ENCODE peak calls at places on chromosomes 5 and 9, in eight cellular contexts. D is uterus; Y is activated B cell treated with CpG ODN at 0.5 μM for 24 hours; U is brain microvascular endothelial cell; S is colonic mucosa; J is heart left ventricle; K is CD4-positive, alpha-beta T cell; Z is fibroblast of the aortic adventitia. C is an unnamed sample.

GRCh38 chr5:118397231-118397630 is 591.1 kb downstream of the DTWD2 start:
- DNase-seq in U (no peak), Y (no peak), J (no peak), K (no peak), Z (no peak), D (no peak), S (no peak), C (no peak)

GRCh38 chr9:71729816-71730526 is 38.3 kb downstream of the CEMIP2 start:
- DNase-seq in J (no peak), D (no peak), Y (no peak), U (no peak), S (no peak), Z (no peak), K (no peak), C (no peak)

GRCh38 chr9:133874061-133874638 is 118.0 kb downstream of the VAV2 start:
- DNase-seq in J (no peak), K (no peak), U (peak), D (no peak), S (no peak), Y (no peak), Z (peak), C (no peak)

GRCh38 chr9:12060811-12061210 is 632.4 kb upstream of the TYRP1 start:
- DNase-seq in Z (no peak), Y (no peak), K (no peak), D (no peak), S (no peak), J (no peak), U (no peak), C (no peak)

GRCh38 chr5:119076080-119076479 is 5.2 kb downstream of the DMXL1 start:
- DNase-seq in Z (no peak), Y (no peak), K (no peak), S (no peak), D (no peak), J (no peak), U (no peak), C (no peak)

GRCh38 chr5:133653602-133653995 is 41.3 kb upstream of the FSTL4 start:
- DNase-seq in Z (no peak), D (no peak), Y (no peak), J (no peak), K (no peak), U (no peak), S (no peak), C (no peak)

GRCh38 chr9:136451221-136451877 is 11.7 kb upstream of the INPP5E start:
- DNase-seq in S (no peak), Y (no peak), J (no peak), K (no peak), D (no peak), Z (no peak), U (no peak), C (no peak)

GRCh38 chr9:91334053-91334452 is 27.7 kb downstream of the AUH start:
- DNase-seq in K (no peak), Y (no peak), J (no peak), S (no peak), Z (no peak), D (no peak), U (peak), C (no peak)

GRCh38 chr5:31036407-31036806 is 157.1 kb upstream of the CDH6 start:
- DNase-seq in U (peak), K (no peak), J (no peak), S (no peak), D (no peak), Y (no peak), Z (peak), C (no peak)

GRCh38 chr5:148740966-148741742 is 85.3 kb upstream of the ADRB2 start:
- DNase-seq in U (peak), J (no peak), Y (no peak), D (no peak), Z (peak), S (peak), K (no peak), C (no peak)

GRCh38 chr9:85417674-85418073 is 324.1 kb downstream of the AGTPBP1 start:
- DNase-seq in Z (no peak), J (no peak), K (no peak), Y (no peak), U (no peak), S (no peak), D (no peak), C (no peak)

GRCh38 chr5:137091473-137091872 is 407.7 kb downstream of the SPOCK1 start:
- DNase-seq in U (no peak), Y (no peak), D (no peak), K (no peak), J (no peak), S (no peak), Z (no peak), C (no peak)

GRCh38 chr9:19976226-19976625 is 187.4 kb upstream of the SLC24A2 start:
- DNase-seq in J (no peak), K (no peak), D (no peak), Y (no peak), U (no peak), Z (no peak), S (no peak), C (no peak)

GRCh38 chr9:98380065-98380681 is 124.7 kb upstream of the TBC1D2 start:
- DNase-seq in D (no peak), S (no peak), K (no peak), U (peak), Y (no peak), J (peak), Z (peak), C (no peak)

GRCh38 chr9:26974927-26975326 is 18.7 kb downstream of the IFT74 start:
- DNase-seq in Z (no peak), K (no peak), D (no peak), S (no peak), U (no peak), Y (no peak), J (no peak), C (no peak)

GRCh38 chr9:22643541-22643940 is 196.9 kb downstream of the DMRTA1 start:
- DNase-seq in Z (peak), U (no peak), J (no peak), D (no peak), K (no peak), Y (no peak), S (no peak), C (no peak)

GRCh38 chr5:115459844-115460243 is 84.7 kb downstream of the FEM1C start:
- DNase-seq in Y (no peak), K (no peak), U (no peak), Z (peak), S (no peak), J (peak), D (no peak), C (no peak)

GRCh38 chr5:150339165-150339564 is 18.3 kb upstream of the TCOF1 start:
- DNase-seq in K (no peak), D (no peak), J (no peak), Z (no peak), S (no peak), U (no peak), Y (no peak), C (no peak)

GRCh38 chr5:5335115-5335514 is 87.4 kb upstream of the ICE1 start:
- DNase-seq in J (no peak), Y (no peak), Z (peak), U (peak), S (no peak), K (no peak), D (no peak), C (no peak)

GRCh38 chr9:28212979-28213378 is 639.7 kb upstream of the C9orf72 start:
- DNase-seq in D (no peak), U (peak), J (no peak), S (no peak), Y (no peak), Z (peak), K (no peak), C (no peak)

GRCh38 chr9:137817236-137818200 is 60.1 kb upstream of the CACNA1B start:
- DNase-seq in S (no peak), Y (no peak), D (no peak), U (no peak), K (no peak), J (no peak), Z (no peak), C (peak)

GRCh38 chr5:160619381-160619780 is 197.7 kb downstream of the PTTG1 start:
- DNase-seq in D (no peak), J (no peak), Z (no peak), Y (no peak), K (no peak), U (no peak), S (no peak), C (no peak)

GRCh38 chr9:133708123-133708769 is 29.9 kb downstream of the SARDH start:
- DNase-seq in D (no peak), S (no peak), Z (no peak), U (no peak), J (peak), K (no peak), Y (peak), C (peak)

GRCh38 chr5:151937851-151938250 is 13.2 kb upstream of the GLRA1 start:
- DNase-seq in K (no peak), U (no peak), Z (no peak), S (no peak), Y (no peak), J (no peak), D (no peak), C (no peak)

GRCh38 chr9:35905912-35906679 is at the start of gene HRCT1:
- DNase-seq in J (peak), Z (peak), D (peak), S (peak), K (no peak), U (peak), Y (no peak), C (peak)

DNA sequence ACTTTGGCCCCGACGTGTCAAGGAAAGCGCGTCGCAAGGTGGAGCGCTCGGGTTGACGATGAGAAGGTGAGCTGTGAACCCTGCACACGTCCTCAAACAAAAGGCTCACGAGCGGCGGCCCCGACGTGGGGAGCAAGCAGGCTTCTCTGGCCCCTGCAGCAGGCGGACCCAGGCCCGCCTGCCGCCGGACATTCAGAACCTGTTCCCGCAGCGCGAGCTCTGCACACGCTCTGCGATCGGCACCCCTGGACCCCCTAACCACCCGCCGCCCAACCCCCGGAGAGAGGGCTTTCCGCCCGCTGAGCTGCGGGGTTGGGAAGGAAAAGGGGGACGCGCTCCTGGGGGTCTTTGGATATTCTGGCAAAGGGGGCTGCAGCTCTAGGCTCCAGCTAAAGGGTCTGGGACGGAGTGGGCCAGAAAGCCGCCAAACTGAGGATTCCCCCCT is 1.2 kb downstream of the FBN2 start:
- DNase-seq in U (no peak), Y (no peak), J (no peak), Z (no peak), D (no peak), S (no peak), K (no peak), C (peak)
- TF ChIP-seq CTCF in U (peak), Y (no peak), J (no peak), Z (no peak), D (no peak), S (no peak), K (no peak), C (peak)

DNA sequence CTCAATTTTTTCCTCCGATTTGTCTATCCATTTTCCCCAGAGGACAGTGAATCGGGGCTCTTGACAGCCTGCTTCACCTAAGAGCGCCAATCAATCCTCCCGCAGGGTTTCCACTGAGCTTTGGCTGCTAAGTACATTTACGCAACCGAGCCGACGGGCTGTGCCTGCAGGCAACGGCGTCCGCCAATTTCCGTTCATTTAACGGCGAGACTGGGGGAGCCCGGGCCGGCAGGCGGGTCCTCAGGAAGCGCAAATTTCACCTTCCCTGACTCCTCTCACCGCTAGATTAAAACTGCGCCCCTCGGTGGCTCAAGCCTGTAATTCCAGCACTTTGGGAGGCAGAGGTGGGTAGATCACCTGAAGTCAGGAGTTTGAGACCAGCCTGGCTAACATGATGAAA is 2.7 kb upstream of the NXNL2 start:
- DNase-seq in K (no peak), J (no peak), U (peak), D (peak), Z (peak), Y (no peak), S (no peak), C (no peak)
- TF ChIP-seq CTCF in K (no peak), J (peak), U (peak), D (peak), Z (no peak), Y (no peak), S (no peak), C (peak)

DNA sequence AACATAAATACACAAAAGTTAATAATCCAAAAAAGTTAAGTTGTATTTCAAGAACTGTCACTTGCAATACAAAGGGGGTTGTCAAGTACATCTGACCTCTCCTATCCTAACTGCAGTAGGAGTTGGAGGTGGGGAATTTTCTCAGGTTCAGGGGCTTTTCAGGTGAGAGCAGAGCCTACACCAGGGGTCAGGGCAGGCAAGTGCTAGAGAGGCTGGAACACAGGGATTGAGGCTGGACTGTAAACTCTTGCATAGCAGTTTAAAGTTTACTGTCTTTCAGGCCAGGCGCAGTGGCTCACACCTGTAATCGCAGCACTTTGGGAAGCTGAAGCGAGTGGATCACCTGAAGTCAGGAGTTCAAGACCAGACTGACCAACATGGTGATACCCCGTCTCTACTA is 25.4 kb upstream of the RASGRF2 start:
- DNase-seq in U (no peak), S (no peak), D (no peak), Y (no peak), J (no peak), Z (no peak), K (no peak), C (no peak)
- TF ChIP-seq CTCF in U (no peak), S (no peak), D (no peak), Y (no peak), J (no peak), Z (no peak), K (no peak), C (no peak)

GRCh38 chr9:100379862-100380261 is 27.1 kb upstream of the TEX10 start:
- DNase-seq in Y (no peak), U (peak), J (no peak), D (no peak), S (no peak), K (no peak), Z (peak), C (no peak)
- TF ChIP-seq CTCF in Y (no peak), U (no peak), J (no peak), D (no peak), S (no peak), K (no peak), Z (no peak), C (no peak)

GRCh38 chr9:124120272-124120671 is 108.7 kb downstream of the LHX2 start:
- DNase-seq in K (no peak), D (no peak), S (no peak), Z (no peak), J (no peak), Y (no peak), U (no peak), C (no peak)

GRCh38 chr9:124121725-124122124 is 110.2 kb downstream of the LHX2 start:
- DNase-seq in Z (no peak), J (no peak), U (no peak), Y (no peak), K (no peak), S (no peak), D (no peak), C (no peak)

GRCh38 chr9:124122813-124123462 is 111.4 kb downstream of the LHX2 start:
- DNase-seq in Z (peak), U (no peak), J (no peak), D (no peak), S (no peak), K (no peak), Y (no peak), C (no peak)

GRCh38 chr9:124124729-124125589 is 113.4 kb downstream of the LHX2 start:
- DNase-seq in D (no peak), Z (no peak), U (no peak), J (no peak), K (no peak), S (no peak), Y (no peak), C (no peak)

DNA sequence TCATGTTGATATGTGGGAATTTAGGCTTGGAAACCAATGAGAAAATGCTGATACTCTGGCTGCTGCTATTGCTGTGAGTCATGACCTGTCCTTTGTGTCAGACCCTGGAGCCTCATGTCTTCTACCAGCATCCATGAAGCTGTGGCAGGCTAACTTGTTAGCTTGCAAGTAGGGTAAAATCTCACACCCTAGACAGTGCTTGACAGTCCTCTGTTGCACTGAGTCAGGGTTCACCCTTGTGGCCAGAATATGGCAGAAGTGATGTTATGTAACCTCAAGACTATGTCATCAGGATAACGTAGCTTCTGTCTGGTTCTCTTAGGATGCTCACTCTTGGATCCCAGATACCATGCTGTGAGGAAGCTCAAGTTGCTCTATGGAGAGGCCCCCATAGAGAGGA is 110.8 kb downstream of the LHX2 start:
- DNase-seq in K (no peak), U (no peak), Z (peak), S (no peak), Y (no peak), J (no peak), D (no peak), C (no peak)
- TF ChIP-seq CTCF in K (no peak), U (no peak), Z (no peak), S (no peak), Y (no peak), J (no peak), D (no peak), C (no peak)

GRCh38 chr5:86814315-86814714 is 196.6 kb downstream of the COX7C start:
- DNase-seq in K (no peak), U (no peak), J (no peak), Y (no peak), D (no peak), Z (no peak), S (no peak), C (no peak)

DNA sequence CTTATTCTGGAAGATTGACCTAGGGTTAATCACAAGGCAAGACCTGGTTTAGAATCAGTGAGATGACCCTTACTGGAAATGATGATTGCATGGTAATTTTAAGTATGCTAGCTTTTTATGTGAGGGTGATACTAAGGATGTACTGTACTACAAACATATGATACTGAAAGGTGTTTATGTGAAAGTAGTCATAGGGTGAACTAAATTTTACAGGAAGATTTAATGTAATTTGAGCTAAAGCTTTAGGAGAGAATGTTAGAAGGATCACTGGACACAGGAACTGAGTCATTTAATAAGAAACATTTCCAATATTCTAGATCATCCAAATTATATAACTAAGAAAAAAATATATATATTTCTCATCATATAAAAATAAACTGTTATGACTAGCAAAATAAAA is 197.2 kb downstream of the COX7C start:
- DNase-seq in S (no peak), Y (no peak), K (no peak), Z (no peak), D (no peak), U (no peak), J (no peak), C (no peak)
- TF ChIP-seq CTCF in S (no peak), Y (no peak), K (no peak), Z (no peak), D (no peak), U (no peak), J (no peak), C (no peak)

DNA sequence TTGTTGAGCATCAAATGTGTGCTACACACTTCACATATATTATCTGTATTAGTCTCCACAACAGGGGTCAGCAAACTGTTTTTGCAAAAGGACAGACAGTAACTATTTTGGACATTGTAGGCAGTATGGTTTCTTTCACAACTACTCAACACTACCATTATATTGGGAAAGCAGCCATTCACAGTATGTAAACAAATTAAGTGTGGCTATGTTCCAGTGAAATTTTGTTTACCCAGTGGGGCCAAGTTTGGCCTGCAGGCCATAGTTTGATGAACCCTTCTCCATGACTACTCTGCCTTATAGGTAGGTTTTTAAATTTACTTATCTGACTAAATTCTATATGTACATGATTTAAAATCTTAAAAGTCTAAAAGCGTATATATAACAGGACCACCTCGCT is 13.0 kb upstream of the FAM151B start:
- DNase-seq in K (no peak), U (no peak), D (no peak), Z (no peak), J (no peak), S (no peak), Y (no peak), C (no peak)
- TF ChIP-seq CTCF in K (no peak), U (no peak), D (no peak), Z (no peak), J (no peak), S (no peak), Y (no peak), C (no peak)

DNA sequence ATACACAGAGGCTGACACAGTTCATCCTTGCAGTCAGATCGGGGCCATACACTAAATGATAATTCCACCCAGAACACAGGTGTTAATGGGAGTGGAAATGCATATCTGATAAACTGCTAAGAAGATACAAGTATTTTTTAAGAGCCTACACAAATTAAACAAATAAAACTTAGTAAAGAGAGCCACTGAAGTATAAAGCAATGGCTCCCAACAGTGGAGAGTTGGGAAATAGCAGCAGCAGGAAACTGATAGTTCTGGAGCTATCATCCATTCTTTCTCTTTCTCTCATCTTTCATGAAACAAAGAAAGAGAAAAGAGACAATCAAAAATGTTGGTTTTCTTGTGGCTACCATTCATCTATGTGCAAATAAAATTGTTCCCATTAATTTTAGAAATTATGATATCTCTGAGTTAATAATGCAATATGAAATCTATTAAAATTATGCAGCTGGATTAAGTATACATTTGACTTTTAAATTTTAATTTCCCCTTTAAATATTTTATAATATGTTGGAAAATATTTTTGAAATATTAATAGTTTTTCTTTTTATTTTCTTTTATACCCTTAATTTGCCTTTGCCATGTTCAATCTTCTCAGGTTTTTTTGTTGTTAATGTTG is 120.8 kb downstream of the EMB start:
- DNase-seq in J (no peak), U (no peak), K (no peak), Y (no peak), Z (peak), S (no peak), D (no peak), C (no peak)
- TF ChIP-seq CTCF in J (no peak), U (peak), K (no peak), Y (no peak), Z (peak), S (no peak), D (no peak), C (peak)